ENCODE peak calls at places on chromosomes 5 and 9, in five cellular contexts. O, B, I, A and E are unnamed samples.

GRCh38 chr5:169494383-169495251 is 89.0 kb upstream of the SPDL1 start:
- DNase-seq in O (no peak), B (peak; percentile 4), I (no peak), A (no peak), E (no peak)

GRCh38 chr5:67033893-67034605 is 162.6 kb downstream of the CD180 start:
- DNase-seq in O (peak; percentile 45), B (peak; percentile 54), I (no peak), A (no peak), E (no peak)

GRCh38 chr5:160118349-160119141 is 705 bp downstream of the PWWP2A start:
- DNase-seq in O (no peak), B (no peak), I (no peak), A (peak; percentile 87), E (no peak)

GRCh38 chr9:114121445-114122151 is 22.5 kb upstream of the KIF12 start:
- DNase-seq in O (no peak), B (no peak), I (no peak), A (no peak), E (no peak)

GRCh38 chr5:41312478-41313060 is 99.2 kb upstream of the C6 start:
- DNase-seq in O (no peak), B (peak; percentile 14), I (no peak), A (no peak), E (no peak)

GRCh38 chr5:164336906-164337305 is 831.5 kb downstream of the MAT2B start:
- DNase-seq in O (peak; percentile 88), B (peak; percentile 94), I (no peak), A (no peak), E (no peak)

GRCh38 chr9:89361816-89362646 is 43.7 kb downstream of the SECISBP2 start:
- DNase-seq in O (no peak), B (no peak), I (no peak), A (peak; percentile 32), E (no peak)

GRCh38 chr5:159735749-159736660 is 180.3 kb upstream of the ADRA1B start:
- DNase-seq in O (no peak), B (peak; percentile 29), I (no peak), A (no peak), E (no peak)

GRCh38 chr5:168340487-168340886 is 49.0 kb downstream of the WWC1 start:
- DNase-seq in O (no peak), B (no peak), I (no peak), A (no peak), E (no peak)

GRCh38 chr9:95336281-95336680 is 18.8 kb upstream of the FANCC start:
- DNase-seq in O (peak; percentile 26), B (no peak), I (no peak), A (no peak), E (no peak)

GRCh38 chr5:14723648-14724231 is 59.2 kb downstream of the OTULIN start:
- DNase-seq in O (no peak), B (no peak), I (no peak), A (no peak), E (no peak)

GRCh38 chr9:112384690-112385089 is 4.8 kb downstream of the HSDL2 start:
- DNase-seq in O (no peak), B (no peak), I (no peak), A (no peak), E (no peak)

GRCh38 chr5:15533124-15533893 is 33.3 kb downstream of the FBXL7 start:
- DNase-seq in O (peak; percentile 84), B (peak; percentile 59), I (no peak), A (no peak), E (peak; percentile 20)

GRCh38 chr9:122125158-122125890 is 32.2 kb upstream of the TTLL11 start:
- DNase-seq in O (peak; percentile 86), B (peak; percentile 35), I (peak; percentile 84), A (peak; percentile 93), E (peak; percentile 93)

GRCh38 chr9:120344230-120344629 is 235.7 kb downstream of the CDK5RAP2 start:
- DNase-seq in O (peak; percentile 80), B (peak; percentile 80), I (no peak), A (no peak), E (no peak)

GRCh38 chr5:91928751-91929521 is 545.8 kb upstream of the ARRDC3 start:
- DNase-seq in O (peak; percentile 30), B (peak; percentile 23), I (peak; percentile 25), A (no peak), E (no peak)

GRCh38 chr9:121498487-121499176 is 1.0 kb downstream of the GGTA1 start:
- DNase-seq in O (peak; percentile 67), B (no peak), I (peak; percentile 61), A (no peak), E (peak; percentile 45)

GRCh38 chr5:173786296-173787187 is 101.6 kb upstream of the CPEB4 start:
- DNase-seq in O (no peak), B (no peak), I (peak; percentile 77), A (no peak), E (no peak)

GRCh38 chr5:134252671-134253070 is 26.8 kb upstream of the PPP2CA start:
- DNase-seq in O (peak; percentile 64), B (peak; percentile 89), I (no peak), A (no peak), E (no peak)

GRCh38 chr5:65152131-65152530 is 329.6 kb downstream of the ADAMTS6 start:
- DNase-seq in O (no peak), B (peak; percentile 39), I (no peak), A (no peak), E (no peak)

GRCh38 chr9:38016375-38017120 is 52.5 kb downstream of the SHB start:
- DNase-seq in O (peak; percentile 39), B (peak; percentile 92), I (no peak), A (no peak), E (no peak)
- H3K4me1 ChIP-seq in O (peaks cover 42% of the 10 kb centered on the region), B (peaks cover 69% of the 10 kb centered on the region), I (peaks cover 64% of the 10 kb centered on the region), A (peaks cover 11% of the 10 kb centered on the region), E (peaks cover 46% of the 10 kb centered on the region)

DNA sequence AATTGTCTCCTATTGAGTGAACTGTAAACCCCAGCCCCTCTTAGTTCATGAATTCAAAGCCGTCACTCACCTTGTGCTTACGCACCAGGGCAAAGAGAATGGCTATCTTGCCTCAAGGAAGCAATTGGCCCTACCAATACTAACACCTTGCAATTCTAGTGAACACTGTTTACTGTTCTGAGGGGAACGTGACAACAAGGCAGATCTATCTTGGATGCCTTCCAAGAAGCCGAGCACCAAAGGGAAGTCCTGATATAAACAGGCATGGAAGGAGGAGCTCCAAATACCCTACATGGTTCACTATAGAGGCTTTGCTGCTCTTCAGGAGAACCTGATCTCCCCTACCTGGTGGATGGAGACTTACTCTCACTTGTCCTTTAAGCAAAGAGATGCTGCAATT is 1.7 kb upstream of the PLPPR1 start:
- DNase-seq in O (peak; percentile 4), B (no peak), I (no peak), A (no peak), E (peak; percentile 11)
- H3K27me3 ChIP-seq in O (peaks cover 44% of the 10 kb centered on the region), B (peaks cover 25% of the 10 kb centered on the region), I (peaks cover 58% of the 10 kb centered on the region), A (no peaks in the 10 kb centered on the region), E (peaks cover 7% of the 10 kb centered on the region)

GRCh38 chr5:177333420-177334154 is 17.9 kb downstream of the LMAN2 start:
- DNase-seq in O (no peak), B (no peak), I (no peak), A (peak; percentile 55), E (no peak)
- H3K27ac ChIP-seq in O (no peak overlapping the region), B (no peak overlapping the region), I (no peak overlapping the region), A (no peak overlapping the region), E (no peak overlapping the region)

DNA sequence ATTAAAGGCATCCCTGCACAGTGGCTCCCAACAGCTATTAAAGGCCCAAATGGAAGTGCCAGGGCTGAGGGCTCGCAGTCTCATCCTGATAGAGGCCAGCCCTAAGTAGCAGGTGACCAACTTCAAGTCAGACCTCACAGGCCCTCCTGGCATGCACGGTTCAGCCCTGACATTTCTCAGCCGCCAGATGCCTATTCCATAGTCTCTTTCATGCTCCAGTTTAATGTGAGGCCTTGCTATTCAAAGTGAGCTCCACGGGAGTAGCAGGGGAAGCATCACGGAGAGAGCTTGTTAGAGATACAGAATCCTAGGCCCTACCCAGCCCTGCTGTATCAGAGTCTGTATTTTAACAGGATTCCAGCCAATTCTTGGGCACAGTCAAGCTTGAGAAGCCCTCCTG is 11.1 kb downstream of the LHFPL2 start:
- DNase-seq in O (no peak), B (no peak), I (no peak), A (no peak), E (no peak)
- H3K4me1 ChIP-seq in O (peaks cover 95% of the 10 kb centered on the region), B (peaks cover 42% of the 10 kb centered on the region), I (peaks cover 30% of the 10 kb centered on the region), A (peaks cover 6% of the 10 kb centered on the region), E (peaks cover 26% of the 10 kb centered on the region)

GRCh38 chr9:135199489-135199888 is 112.0 kb downstream of the OLFM1 start:
- DNase-seq in O (no peak), B (no peak), I (no peak), A (no peak), E (no peak)

GRCh38 chr9:135198889-135199288 is 111.4 kb downstream of the OLFM1 start:
- DNase-seq in O (no peak), B (no peak), I (peak; percentile 33), A (no peak), E (no peak)

GRCh38 chr9:135198144-135198543 is 110.7 kb downstream of the OLFM1 start:
- DNase-seq in O (no peak), B (no peak), I (no peak), A (no peak), E (no peak)

GRCh38 chr9:135204177-135204576 is 116.7 kb downstream of the OLFM1 start:
- DNase-seq in O (no peak), B (no peak), I (no peak), A (no peak), E (no peak)

DNA sequence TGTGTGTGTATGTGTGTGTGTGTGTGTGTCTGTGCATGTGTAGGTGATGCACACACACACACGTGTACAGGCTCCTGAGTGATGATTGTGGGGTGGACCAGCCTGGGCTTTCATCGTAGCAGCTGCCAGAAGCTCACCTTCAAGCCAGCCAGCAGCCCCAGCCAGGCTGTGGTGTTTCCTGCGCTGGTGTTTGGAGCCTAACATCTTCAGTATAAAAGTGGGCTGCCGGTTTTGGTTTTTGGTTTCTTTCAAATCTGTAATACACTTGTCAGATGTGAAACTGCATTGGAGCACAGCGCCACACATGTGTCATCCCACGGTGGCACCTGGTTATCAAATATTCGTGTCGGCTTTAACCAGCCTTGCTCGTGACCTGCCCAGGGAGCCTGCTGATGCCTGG is 114.2 kb downstream of the OLFM1 start:
- DNase-seq in O (no peak), B (no peak), I (no peak), A (no peak), E (no peak)
- H3K27me3 ChIP-seq in O (peaks cover 13% of the 10 kb centered on the region), B (no peaks in the 10 kb centered on the region), I (peaks cover 10% of the 10 kb centered on the region), A (no peaks in the 10 kb centered on the region), E (peaks cover 38% of the 10 kb centered on the region)

GRCh38 chr9:127200106-127200862 is 64.3 kb upstream of the GARNL3 start:
- DNase-seq in O (no peak), B (no peak), I (no peak), A (peak; percentile 68), E (no peak)

GRCh38 chr9:127197186-127197860 is 67.3 kb upstream of the GARNL3 start:
- DNase-seq in O (no peak), B (no peak), I (no peak), A (peak; percentile 45), E (no peak)

GRCh38 chr9:127198587-127198986 is 66.0 kb upstream of the GARNL3 start:
- DNase-seq in O (no peak), B (no peak), I (no peak), A (peak; percentile 51), E (no peak)

GRCh38 chr9:127197861-127198430 is 66.6 kb upstream of the GARNL3 start:
- DNase-seq in O (peak; percentile 41), B (no peak), I (no peak), A (peak; percentile 58), E (no peak)

GRCh38 chr9:127199001-127199791 is 65.4 kb upstream of the GARNL3 start:
- DNase-seq in O (peak; percentile 89), B (peak; percentile 39), I (peak; percentile 87), A (peak; percentile 93), E (peak; percentile 93)
- H3K27ac ChIP-seq in O (no peak overlapping the region), B (no peak overlapping the region), I (no peak overlapping the region), A (no peak overlapping the region), E (no peak overlapping the region)